ENCODE peak calls at places on chromosomes 1 and 21, in eight cellular contexts. Y is psoas muscle, K is tibial nerve, S is heart right ventricle, R is cardiac muscle cell, C is gastrocnemius medialis, P is A549, Q is adrenal gland. L is an unnamed sample.

GRCh38 chr1:228151526-228151925 is 1.8 kb downstream of the GJC2 start:
- DNase-seq in Q (peak), Y (no peak), C (no peak), S (no peak), K (no peak), P (no peak), R (no peak), L (peak)

GRCh38 chr1:92326681-92327080 is 27.8 kb downstream of the RPAP2 start:
- DNase-seq in P (no peak), K (no peak), R (no peak), C (no peak), S (no peak), Q (no peak), Y (no peak), L (no peak)

GRCh38 chr1:15540201-15540600 is 13.6 kb downstream of the DNAJC16 start:
- DNase-seq in S (no peak), R (no peak), K (no peak), Q (no peak), Y (no peak), C (no peak), P (no peak), L (no peak)

GRCh38 chr1:117656202-117656641 is 50.4 kb downstream of the TENT5C start:
- DNase-seq in C (no peak), P (no peak), Q (no peak), S (no peak), R (no peak), Y (no peak), K (no peak), L (no peak)

GRCh38 chr1:115976900-115977480 is 677 bp downstream of the SLC22A15 start:
- DNase-seq in R (no peak), K (no peak), S (no peak), C (no peak), P (no peak), Y (no peak), Q (no peak), L (no peak)

GRCh38 chr1:79741720-79742421 is 735.3 kb upstream of the ADGRL4 start:
- DNase-seq in Y (no peak), C (no peak), Q (no peak), P (no peak), K (no peak), S (no peak), R (no peak), L (no peak)

GRCh38 chr1:62912028-62912638 is 128.2 kb downstream of the ATG4C start:
- DNase-seq in S (no peak), K (no peak), P (peak), Q (no peak), C (no peak), Y (no peak), R (peak), L (no peak)

GRCh38 chr1:6612641-6613360 is 730 bp upstream of the PHF13 start:
- DNase-seq in K (peak), Y (peak), Q (peak), R (peak), S (peak), P (peak), C (peak), L (no peak)

GRCh38 chr1:177923441-177923840 is 46.4 kb downstream of the SEC16B start:
- DNase-seq in C (no peak), S (no peak), K (no peak), Q (no peak), P (no peak), R (no peak), Y (no peak), L (no peak)

GRCh38 chr21:35921471-35921870 is 138.9 kb downstream of the SETD4 start:
- DNase-seq in Q (no peak), Y (no peak), R (no peak), K (no peak), P (no peak), C (no peak), S (no peak), L (no peak)

GRCh38 chr1:209435654-209436566 is 147.6 kb upstream of the CAMK1G start:
- DNase-seq in S (peak), P (peak), R (peak), C (peak), Q (peak), Y (peak), K (peak), L (no peak)

GRCh38 chr1:168693872-168694238 is 35.2 kb downstream of the DPT start:
- DNase-seq in Q (no peak), Y (no peak), S (no peak), K (no peak), R (no peak), P (no peak), C (no peak), L (no peak)

GRCh38 chr1:200526709-200527612 is 93.6 kb downstream of the KIF14 start:
- DNase-seq in Q (no peak), Y (no peak), S (no peak), K (no peak), C (no peak), R (no peak), P (no peak), L (no peak)

GRCh38 chr1:9322845-9323244 is 30.2 kb downstream of the SPSB1 start:
- DNase-seq in R (peak), P (no peak), Y (peak), S (peak), Q (peak), K (no peak), C (no peak), L (no peak)

GRCh38 chr1:229661022-229661877 is 35.2 kb downstream of the URB2 start:
- DNase-seq in R (peak), Y (peak), C (peak), Q (peak), P (peak), K (peak), S (peak), L (no peak)

GRCh38 chr1:228148971-228149340 is 774 bp upstream of the GJC2 start:
- DNase-seq in Y (no peak), K (no peak), Q (peak), S (no peak), R (no peak), P (no peak), C (peak), L (no peak)

GRCh38 chr1:147720557-147720956 is 39.8 kb downstream of the GJA5 start:
- DNase-seq in R (no peak), Q (no peak), K (no peak), P (no peak), C (no peak), S (no peak), Y (no peak), L (no peak)

GRCh38 chr1:222040163-222040900 is 298.4 kb upstream of the DUSP10 start:
- DNase-seq in K (no peak), Q (no peak), Y (peak), P (no peak), R (no peak), C (peak), S (peak), L (no peak)

GRCh38 chr1:61086245-61086644 is 3.9 kb downstream of the NFIA start:
- DNase-seq in K (no peak), C (no peak), Q (no peak), S (no peak), P (no peak), R (no peak), Y (no peak), L (no peak)

GRCh38 chr1:110674337-110675059 is at the start of gene KCNA3:
- DNase-seq in Y (peak), Q (peak), P (no peak), R (peak), K (no peak), S (peak), C (no peak), L (no peak)

GRCh38 chr1:114716304-114717158 is at the start of gene NRAS:
- DNase-seq in K (peak), P (peak), R (peak), S (peak), Q (peak), Y (peak), C (peak), L (peak)

DNA sequence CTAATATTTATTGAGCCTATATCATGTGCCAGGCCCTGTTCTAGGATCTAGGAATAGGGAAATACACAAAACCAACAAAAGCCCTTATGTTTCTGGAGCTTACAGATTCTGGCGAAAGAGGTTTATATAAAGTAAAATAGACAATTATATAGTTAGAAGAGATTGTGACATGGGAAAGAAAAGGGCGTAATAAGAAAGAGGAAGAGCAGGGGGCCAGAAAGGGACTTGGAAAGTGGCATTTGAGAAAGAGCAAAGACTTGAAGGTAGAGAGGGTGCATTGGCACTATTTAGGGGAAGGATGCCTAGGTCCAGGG is 322.5 kb upstream of the FAM78B start:
- DNase-seq in S (no peak), R (no peak), Q (no peak), P (no peak), C (no peak), Y (no peak), K (no peak), L (no peak)
- H3K4me3 ChIP-seq in S (no peak), R (no peak), Q (no peak), P (peak), C (no peak), Y (peak), K (no peak), L (no peak)

GRCh38 chr1:17755120-17755519 is at the start of gene ACTL8:
- DNase-seq in C (no peak), Y (no peak), S (no peak), R (no peak), P (peak), Q (no peak), K (no peak), L (no peak)
- TF ChIP-seq CTCF in C (no peak), Y (no peak), S (no peak), R (peak), P (no peak), Q (no peak), K (no peak), L (no peak)

GRCh38 chr1:24606296-24606605 is 36.9 kb upstream of the SRRM1 start:
- DNase-seq in Q (no peak), K (no peak), C (no peak), R (no peak), S (no peak), Y (no peak), P (no peak), L (no peak)
- H3K27ac ChIP-seq in Q (no peak), K (no peak), C (no peak), R (no peak), S (no peak), Y (no peak), P (no peak), L (no peak)

DNA sequence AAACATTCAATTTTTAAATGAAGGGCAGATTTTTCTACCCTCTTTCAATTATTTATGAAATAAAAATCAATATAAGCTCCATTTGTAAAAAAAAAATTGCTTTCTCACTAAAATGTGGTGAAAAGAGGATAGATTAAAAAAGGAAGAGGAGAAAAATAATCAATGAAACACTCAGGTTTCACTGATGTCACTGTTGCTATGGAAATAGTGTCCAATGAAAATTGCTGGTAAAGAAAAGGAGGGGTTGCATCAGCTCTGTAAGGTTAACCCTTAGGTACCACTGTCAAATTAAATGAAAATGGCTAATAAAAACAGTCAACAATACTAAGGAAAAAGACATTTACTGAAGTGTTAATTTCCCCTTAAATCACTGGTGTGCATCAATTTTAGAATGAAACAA is 91.6 kb upstream of the TTC39A start:
- DNase-seq in P (peak), Q (no peak), Y (no peak), C (no peak), S (no peak), K (no peak), R (peak), L (no peak)
- H3K4me3 ChIP-seq in P (no peak), Q (no peak), Y (no peak), C (no peak), S (no peak), K (no peak), R (peak), L (peak)